ENCODE peak calls at places on chromosome 22, in seven cellular contexts. S, Q, T, Z, P, F and A are unnamed samples.
A peak's percentile ranks its signal among the peaks of the same experiment; 100 is the strongest.

GRCh38 chr22:21457023-21457787 is 10.0 kb upstream of the TMEM191C start:
- DNase-seq in P (no peak), T (no peak), S (peak; percentile 54), Q (peak; percentile 15), Z (no peak), F (peak; percentile 9), A (no peak)

GRCh38 chr22:26689553-26690301 is 32.3 kb downstream of the MIAT start:
- DNase-seq in P (no peak), S (no peak), Q (no peak), T (no peak), F (no peak), Z (no peak), A (no peak)

GRCh38 chr22:23817146-23817545 is 21.7 kb downstream of the DERL3 start:
- DNase-seq in S (no peak), Z (no peak), F (no peak), T (no peak), Q (no peak), P (no peak), A (no peak)

GRCh38 chr22:26718905-26719304 is 61.5 kb downstream of the MIAT start:
- DNase-seq in Z (peak; percentile 33), Q (peak; percentile 80), F (no peak), P (peak; percentile 86), T (no peak), S (no peak), A (peak; percentile 84)

GRCh38 chr22:44071760-44072159 is 47.7 kb downstream of the PARVB start:
- DNase-seq in T (no peak), S (no peak), F (no peak), Z (no peak), P (no peak), Q (no peak), A (no peak)

GRCh38 chr22:35349704-35350538 is 31.0 kb upstream of the HMOX1 start:
- DNase-seq in P (peak; percentile 78), S (peak; percentile 69), Q (peak; percentile 41), F (peak; percentile 65), Z (peak; percentile 45), T (no peak), A (no peak)

GRCh38 chr22:49784987-49785614 is 42.6 kb downstream of the BRD1 start:
- DNase-seq in S (no peak), P (no peak), Z (no peak), F (no peak), Q (no peak), T (no peak), A (no peak)

GRCh38 chr22:29870574-29870973 is 12.4 kb upstream of the MTMR3 start:
- DNase-seq in S (no peak), F (no peak), P (no peak), Z (no peak), Q (no peak), T (no peak), A (no peak)

GRCh38 chr22:33652596-33652995 is 267.7 kb downstream of the LARGE1 start:
- DNase-seq in Q (no peak), T (no peak), F (no peak), P (no peak), Z (no peak), S (peak; percentile 54), A (no peak)

GRCh38 chr22:40345271-40345670 is 1.0 kb upstream of the ADSL start:
- DNase-seq in F (no peak), P (no peak), S (peak; percentile 34), Q (no peak), Z (peak; percentile 19), T (no peak), A (no peak)

GRCh38 chr22:19996694-19997384 is 19.8 kb downstream of the ARVCF start:
- DNase-seq in P (no peak), Z (no peak), T (no peak), F (peak; percentile 97), Q (no peak), S (no peak), A (no peak)

GRCh38 chr22:25987948-25988347 is 181.3 kb upstream of the SEZ6L start:
- DNase-seq in S (no peak), T (no peak), P (no peak), F (peak; percentile 47), Z (peak; percentile 55), Q (no peak), A (no peak)

GRCh38 chr22:35523167-35523928 is 17.3 kb upstream of the RASD2 start:
- DNase-seq in F (no peak), P (no peak), S (no peak), Q (no peak), T (no peak), Z (peak; percentile 52), A (no peak)

GRCh38 chr22:26735019-26735409 is 77.6 kb downstream of the MIAT start:
- DNase-seq in T (peak; percentile 12), Z (no peak), F (no peak), S (no peak), P (no peak), Q (no peak), A (no peak)

GRCh38 chr22:25488244-25489020 is 76.0 kb upstream of the GRK3 start:
- DNase-seq in S (peak; percentile 52), P (peak; percentile 96), F (peak; percentile 78), Q (peak; percentile 56), T (peak; percentile 79), Z (peak; percentile 25), A (peak; percentile 60)

GRCh38 chr22:50347157-50347556 is 4.0 kb downstream of the PPP6R2 start:
- DNase-seq in F (no peak), Q (no peak), P (no peak), T (no peak), S (no peak), Z (no peak), A (no peak)

GRCh38 chr22:37187891-37188761 is at the start of gene C1QTNF6:
- DNase-seq in S (peak; percentile 77), Q (peak; percentile 48), Z (peak; percentile 70), T (peak; percentile 72), F (peak; percentile 70), P (peak; percentile 58), A (no peak)

GRCh38 chr22:23147632-23148387 is 2.5 kb downstream of the RAB36 start:
- DNase-seq in Q (peak; percentile 80), S (peak; percentile 61), P (peak; percentile 62), Z (no peak), F (no peak), T (no peak), A (peak; percentile 10)

GRCh38 chr22:43537019-43537585 is 125.3 kb downstream of the MPPED1 start:
- DNase-seq in F (peak; percentile 48), S (no peak), T (no peak), P (no peak), Q (no peak), Z (peak; percentile 77), A (no peak)

GRCh38 chr22:40153186-40153585 is 24.5 kb upstream of the TNRC6B start:
- DNase-seq in Q (no peak), P (no peak), F (no peak), T (no peak), S (no peak), Z (no peak), A (no peak)

GRCh38 chr22:24542641-24543040 is 12.3 kb downstream of the GUCD1 start:
- DNase-seq in T (no peak), S (no peak), Q (no peak), F (no peak), Z (no peak), P (peak; percentile 35), A (no peak)

GRCh38 chr22:44947029-44947428 is 62.8 kb downstream of the PHF21B start:
- DNase-seq in Q (no peak), T (no peak), Z (no peak), F (no peak), S (no peak), P (no peak), A (no peak)

GRCh38 chr22:36671398-36671797 is 32.2 kb downstream of the CACNG2 start:
- DNase-seq in Q (no peak), S (no peak), Z (no peak), F (no peak), P (no peak), T (no peak), A (no peak)

GRCh38 chr22:39439170-39439569 is 17.6 kb upstream of the MGAT3 start:
- DNase-seq in F (no peak), S (peak; percentile 56), Z (no peak), Q (peak; percentile 43), T (no peak), P (no peak), A (no peak)

GRCh38 chr22:30245181-30245984 is 1.2 kb downstream of the LIF start:
- DNase-seq in S (peak; percentile 44), F (no peak), P (no peak), Q (peak; percentile 36), T (no peak), Z (no peak), A (no peak)

GRCh38 chr22:49659924-49660315 is 167.8 kb downstream of the BRD1 start:
- DNase-seq in F (no peak), Z (no peak), S (no peak), T (no peak), P (no peak), Q (no peak), A (no peak)

GRCh38 chr22:20584029-20584871 is 76.8 kb downstream of the MED15 start:
- DNase-seq in Z (no peak), S (no peak), P (no peak), F (no peak), Q (no peak), T (no peak), A (no peak)

GRCh38 chr22:45912910-45913309 is 64.1 kb downstream of the WNT7B start:
- DNase-seq in Z (no peak), P (no peak), T (no peak), Q (no peak), S (no peak), F (no peak), A (no peak)

GRCh38 chr22:27192135-27192900 is 534.9 kb downstream of the MIAT start:
- DNase-seq in F (no peak), P (peak; percentile 85), S (no peak), Q (no peak), T (no peak), Z (no peak), A (no peak)

GRCh38 chr22:47000256-47000655 is 237.8 kb downstream of the TBC1D22A start:
- DNase-seq in T (no peak), Z (no peak), S (no peak), P (no peak), F (no peak), Q (no peak), A (no peak)
- H3K4me3 ChIP-seq in T (no peak overlapping the region), Z (no peak overlapping the region), S (no peak overlapping the region), P (no peak overlapping the region), F (no peak overlapping the region), Q (no peak overlapping the region), A (no peak overlapping the region)

GRCh38 chr22:31846161-31847115 is 92.6 kb downstream of the DEPDC5 start:
- DNase-seq in F (peak; percentile 20), Q (peak; percentile 84), Z (no peak), P (no peak), S (no peak), T (no peak), A (no peak)
- TF ChIP-seq CTCF in F (peak; percentile 46), Q (peak; percentile 30), Z (peak; percentile 43), P (no peak), S (peak; percentile 13), T (peak; percentile 38), A (peak; percentile 22)

GRCh38 chr22:48636746-48637145 is 1190.9 kb downstream of the BRD1 start:
- DNase-seq in Q (no peak), S (no peak), F (no peak), P (no peak), T (no peak), Z (no peak), A (no peak)
- H3K4me3 ChIP-seq in Q (no peak overlapping the region), S (no peak overlapping the region), F (no peak overlapping the region), P (no peak overlapping the region), T (no peak overlapping the region), Z (no peak overlapping the region), A (no peak overlapping the region)

DNA sequence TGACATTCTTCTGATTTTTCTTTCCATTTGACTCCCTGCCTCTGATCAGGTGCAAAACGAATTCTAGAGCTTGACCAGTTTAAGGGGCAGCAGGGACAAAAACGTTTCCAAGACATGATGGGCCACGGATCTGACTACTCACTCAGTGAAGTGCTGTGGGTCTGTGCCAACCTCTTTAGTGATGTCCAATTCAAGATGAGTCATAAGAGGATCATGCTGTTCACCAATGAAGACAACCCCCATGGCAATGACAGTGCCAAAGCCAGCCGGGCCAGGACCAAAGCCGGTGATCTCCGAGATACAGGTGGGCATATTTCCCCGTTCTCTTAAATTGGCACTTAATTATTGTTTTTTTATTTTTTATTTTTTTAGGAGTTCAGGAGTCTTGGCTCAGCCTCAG is 15.4 kb downstream of the XRCC6 start:
- DNase-seq in T (no peak), P (no peak), Q (peak; percentile 19), Z (peak; percentile 37), S (no peak), F (no peak), A (no peak)
- TF ChIP-seq CTCF in T (no peak), P (no peak), Q (no peak), Z (no peak), S (no peak), F (no peak), A (no peak)